ENCODE peak calls at places on chromosomes 2 and 18, in ten cellular contexts. C is neural crest cell; Z is fibroblast of villous mesenchyme; E is substantia nigra; K is NCI-H2081 treated with DMSO at 0.1 percent for 48 hours; I is endothelial cell; U is activated effector memory CD4-positive, alpha-beta T cell treated with anti-CD3 and anti-CD28 coated beads, Interleukin-2, amount 50 U/mL, for 16 hours; L is neural progenitor cell; G is stimulated activated naive B cell treated with anti-CD40 and anti-IgM and Interleukin-4, amounts not matched to agents 10 μg/mL and 1 μg/mL and 100 μg/mL, for 72 hours; F is activated CD4-positive, alpha-beta T cell treated with anti-CD3 and anti-CD28 coated beads for 36 hours. N is an unnamed sample.
A peak's percentile ranks its signal among the peaks of the same experiment; 100 is the strongest.

GRCh38 chr2:232980683-232981082 is 32.4 kb downstream of the NGEF start:
- DNase-seq in C (no peak), Z (no peak), E (no peak), K (no peak), I (no peak), U (no peak), L (no peak), G (no peak), F (no peak), N (no peak)

GRCh38 chr2:100935372-100935752 is 66.7 kb upstream of the RPL31 start:
- DNase-seq in C (no peak), Z (peak; percentile 40), E (no peak), K (no peak), I (no peak), U (no peak), L (no peak), G (no peak), F (no peak), N (no peak)

GRCh38 chr2:113978524-113979171 is 88.8 kb downstream of the ACTR3 start:
- DNase-seq in C (no peak), Z (no peak), E (no peak), K (no peak), I (no peak), U (no peak), L (no peak), G (no peak), F (no peak), N (no peak)

GRCh38 chr2:29084561-29084960 is 10.2 kb upstream of the PCARE start:
- DNase-seq in C (no peak), Z (no peak), E (no peak), K (no peak), I (no peak), U (no peak), L (no peak), G (no peak), F (no peak), N (no peak)

GRCh38 chr18:22179174-22179573 is 9.8 kb downstream of the GATA6 start:
- DNase-seq in C (no peak), Z (no peak), E (no peak), K (no peak), I (no peak), U (no peak), L (no peak), G (no peak), F (no peak), N (no peak)

GRCh38 chr18:49967171-49967570 is 153.8 kb upstream of the ACAA2 start:
- DNase-seq in C (no peak), Z (no peak), E (no peak), K (no peak), I (no peak), U (no peak), L (no peak), G (no peak), F (no peak), N (no peak)

GRCh38 chr2:208252766-208253492 is 1.9 kb downstream of the IDH1 start:
- DNase-seq in C (no peak), Z (peak; percentile 31), E (no peak), K (no peak), I (no peak), U (no peak), L (no peak), G (no peak), F (no peak), N (no peak)

GRCh38 chr2:109256921-109257320 is 127.9 kb downstream of the SH3RF3 start:
- DNase-seq in C (no peak), Z (peak; percentile 52), E (no peak), K (no peak), I (no peak), U (peak; percentile 6), L (no peak), G (no peak), F (no peak), N (no peak)

GRCh38 chr2:221596192-221596591 is 24.1 kb upstream of the EPHA4 start:
- DNase-seq in C (no peak), Z (peak; percentile 11), E (no peak), K (no peak), I (no peak), U (no peak), L (no peak), G (no peak), F (no peak), N (no peak)

GRCh38 chr2:44330801-44331200 is 30.5 kb downstream of the PREPL start:
- DNase-seq in C (no peak), Z (peak; percentile 59), E (no peak), K (no peak), I (no peak), U (no peak), L (no peak), G (no peak), F (no peak), N (no peak)

GRCh38 chr18:73283788-73284187 is 416.0 kb upstream of the NETO1 start:
- DNase-seq in C (no peak), Z (peak; percentile 88), E (no peak), K (no peak), I (no peak), U (no peak), L (no peak), G (no peak), F (no peak), N (no peak)

GRCh38 chr18:8839285-8839684 is 133.9 kb downstream of the MTCL1 start:
- DNase-seq in C (no peak), Z (peak; percentile 52), E (no peak), K (no peak), I (no peak), U (no peak), L (no peak), G (no peak), F (no peak), N (no peak)

GRCh38 chr2:10647886-10648605 is 41.7 kb downstream of the NOL10 start:
- DNase-seq in C (no peak), Z (no peak), E (no peak), K (no peak), I (no peak), U (no peak), L (no peak), G (no peak), F (no peak), N (no peak)

GRCh38 chr2:127024769-127025356 is 82.1 kb downstream of the BIN1 start:
- DNase-seq in C (peak; percentile 57), Z (no peak), E (no peak), K (no peak), I (peak; percentile 66), U (no peak), L (peak; percentile 78), G (no peak), F (no peak), N (no peak)

GRCh38 chr2:28338754-28339325 is 53.8 kb upstream of the FOSL2 start:
- DNase-seq in C (no peak), Z (no peak), E (no peak), K (no peak), I (no peak), U (no peak), L (peak; percentile 64), G (no peak), F (no peak), N (no peak)

GRCh38 chr2:45778720-45779171 is 127.3 kb downstream of the PRKCE start:
- DNase-seq in C (peak; percentile 33), Z (peak; percentile 83), E (no peak), K (no peak), I (peak; percentile 63), U (peak; percentile 84), L (peak; percentile 52), G (peak; percentile 45), F (peak; percentile 78), N (no peak)

GRCh38 chr18:40841473-40841872 is 1113.6 kb upstream of the PIK3C3 start:
- DNase-seq in C (no peak), Z (peak; percentile 71), E (no peak), K (no peak), I (no peak), U (no peak), L (no peak), G (no peak), F (no peak), N (no peak)

GRCh38 chr18:22872894-22873537 is 60.1 kb upstream of the RBBP8 start:
- DNase-seq in C (no peak), Z (peak; percentile 48), E (no peak), K (no peak), I (no peak), U (no peak), L (no peak), G (no peak), F (no peak), N (no peak)

GRCh38 chr2:105397959-105398521 is 811 bp downstream of the FHL2 start:
- DNase-seq in C (no peak), Z (peak; percentile 40), E (no peak), K (no peak), I (no peak), U (no peak), L (no peak), G (no peak), F (no peak), N (no peak)

N was measured in NCI-H524 treated with DMSO at 0.1 percent for 48 hours.